ENCODE peak calls at places on chromosomes 4 and X, in seven cellular contexts. One of them, this sample, is unnamed.

GRCh38 chrX:38215141-38215540 is 5.5 kb downstream of the SRPX start:
- DNase-seq in H1: no peak
- DNase-seq in SK-N-SH: no peak
- DNase-seq in GM12878: no peak
- DNase-seq in K562: no peak
- DNase-seq in HCT116: no peak
- DNase-seq in HepG2: no peak
- DNase-seq in this sample: no peak

GRCh38 chrX:18875256-18875878 is 108.5 kb downstream of the PHKA2 start:
- DNase-seq in SK-N-SH: peak
- DNase-seq in GM12878: no peak
- DNase-seq in K562: no peak
- DNase-seq in H1: no peak
- DNase-seq in HCT116: no peak
- DNase-seq in HepG2: no peak
- DNase-seq in this sample: no peak

GRCh38 chrX:104098151-104098808 is 14.0 kb upstream of the ZCCHC18 start:
- DNase-seq in H1: no peak
- DNase-seq in HCT116: peak
- DNase-seq in GM12878: no peak
- DNase-seq in K562: peak
- DNase-seq in SK-N-SH: peak
- DNase-seq in HepG2: peak
- DNase-seq in this sample: peak

GRCh38 chrX:8036914-8037313 is 109.7 kb upstream of the PNPLA4 start:
- DNase-seq in H1: no peak
- DNase-seq in K562: no peak
- DNase-seq in SK-N-SH: no peak
- DNase-seq in GM12878: no peak
- DNase-seq in HCT116: no peak
- DNase-seq in HepG2: no peak
- DNase-seq in this sample: no peak

GRCh38 chrX:93875621-93876282 is 201.7 kb downstream of the FAM133A start:
- DNase-seq in SK-N-SH: no peak
- DNase-seq in HCT116: no peak
- DNase-seq in H1: no peak
- DNase-seq in HepG2: no peak
- DNase-seq in GM12878: no peak
- DNase-seq in K562: no peak
- DNase-seq in this sample: no peak

GRCh38 chr4:106587558-106587957 is 219.0 kb upstream of the GIMD1 start:
- DNase-seq in H1: no peak
- DNase-seq in HepG2: no peak
- DNase-seq in K562: no peak
- DNase-seq in HCT116: no peak
- DNase-seq in GM12878: no peak
- DNase-seq in SK-N-SH: no peak
- DNase-seq in this sample: no peak

GRCh38 chr4:2424581-2424980 is 5.8 kb downstream of the CFAP99 start:
- DNase-seq in HCT116: no peak
- DNase-seq in K562: no peak
- DNase-seq in SK-N-SH: no peak
- DNase-seq in HepG2: no peak
- DNase-seq in H1: no peak
- DNase-seq in GM12878: no peak
- DNase-seq in this sample: no peak

GRCh38 chr4:124061413-124061812 is 651.1 kb downstream of the ANKRD50 start:
- DNase-seq in K562: no peak
- DNase-seq in H1: no peak
- DNase-seq in HCT116: no peak
- DNase-seq in HepG2: no peak
- DNase-seq in GM12878: no peak
- DNase-seq in SK-N-SH: no peak
- DNase-seq in this sample: no peak

GRCh38 chr4:21290562-21290961 is 590.3 kb downstream of the PACRGL start:
- DNase-seq in H1: no peak
- DNase-seq in HCT116: no peak
- DNase-seq in SK-N-SH: no peak
- DNase-seq in K562: no peak
- DNase-seq in GM12878: no peak
- DNase-seq in HepG2: no peak
- DNase-seq in this sample: no peak

DNA sequence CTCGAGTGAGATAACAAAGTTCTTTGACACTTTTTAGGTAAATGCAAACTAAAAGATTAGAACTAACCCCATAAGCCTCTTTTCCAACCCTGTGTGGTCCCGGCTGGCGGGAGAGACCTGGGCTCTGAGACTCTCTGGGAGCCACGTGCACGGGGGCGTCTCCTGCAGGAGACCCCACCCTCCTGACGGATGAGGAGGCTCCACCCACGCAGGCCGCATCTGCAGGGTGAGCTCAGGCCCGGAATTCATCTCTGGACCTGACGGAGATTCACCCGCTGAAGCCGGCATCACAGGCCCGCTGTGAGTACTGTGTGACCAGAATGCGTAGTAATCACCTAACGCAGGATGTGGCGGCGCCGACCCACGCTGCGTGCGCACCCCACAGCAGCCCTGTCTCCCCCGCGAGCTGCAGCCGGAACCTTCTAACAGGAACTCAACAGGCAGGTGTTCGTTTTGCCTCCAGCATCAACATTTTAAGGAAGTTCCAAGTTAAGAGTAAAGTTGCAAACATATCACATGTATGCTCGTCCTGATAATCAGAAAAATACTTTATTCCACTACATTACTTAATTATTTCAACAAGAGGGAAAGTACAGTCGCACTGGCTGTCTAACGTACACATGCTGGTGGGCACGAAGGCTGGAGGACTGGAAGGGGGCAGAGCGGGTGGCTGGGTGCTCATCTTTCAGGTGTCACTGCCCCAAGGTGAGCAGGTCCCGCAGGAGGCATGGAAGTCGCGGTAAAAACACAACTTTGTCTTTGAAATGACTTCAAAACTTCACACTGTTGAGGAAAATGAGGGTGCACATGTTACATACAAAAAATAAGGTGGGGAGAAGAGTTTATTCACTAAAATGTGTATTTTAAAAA is 44.5 kb downstream of the FGFRL1 start:
- DNase-seq in HCT116: no peak
- DNase-seq in GM12878: no peak
- DNase-seq in K562: peak
- DNase-seq in HepG2: no peak
- DNase-seq in H1: no peak
- DNase-seq in SK-N-SH: peak
- DNase-seq in this sample: no peak
- TF ChIP-seq JUND in HCT116: no peak
- TF ChIP-seq JUND in GM12878: no peak
- TF ChIP-seq JUND in K562: no peak
- TF ChIP-seq JUND in HepG2: no peak
- TF ChIP-seq JUND in H1: no peak
- TF ChIP-seq JUND in SK-N-SH: no peak
- TF ChIP-seq JUND in this sample: no peak

DNA sequence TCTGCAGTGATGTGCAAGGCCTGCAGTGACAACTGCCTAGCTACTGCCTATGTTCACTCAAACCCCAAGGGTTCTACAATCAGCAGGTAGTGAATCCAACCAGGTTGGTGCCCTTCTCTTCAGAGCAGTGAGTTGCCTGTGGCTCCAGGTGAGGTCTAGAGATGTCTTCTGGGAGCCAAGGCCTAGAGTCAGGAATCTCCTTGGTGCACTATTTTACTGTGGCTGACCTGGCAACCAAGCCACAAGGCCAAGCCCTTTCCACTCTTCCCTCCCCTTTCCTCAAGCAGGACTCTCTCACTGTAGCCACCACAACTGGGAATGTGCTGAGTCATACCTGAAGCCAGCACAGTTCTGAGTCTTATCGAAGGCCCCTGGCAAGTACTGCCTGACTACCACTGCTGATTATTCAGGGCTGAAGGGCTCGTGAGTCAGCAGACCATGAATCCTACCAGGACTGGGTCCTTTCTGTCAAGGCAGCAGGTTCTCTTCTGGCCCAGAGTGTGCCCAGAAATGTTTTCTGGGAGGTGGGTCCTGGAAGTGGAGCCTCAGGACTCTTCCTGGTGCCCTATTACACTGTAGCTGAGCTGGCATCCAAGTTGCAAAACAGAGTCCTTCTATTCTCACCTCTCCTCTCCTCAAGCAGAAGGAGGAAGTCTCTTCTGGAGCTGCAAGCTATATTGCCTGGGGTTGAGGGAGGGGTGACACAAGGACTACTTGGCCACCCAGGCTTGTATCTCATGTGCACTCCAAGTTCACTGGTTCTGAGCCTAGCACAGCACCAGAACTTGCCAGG is 111.6 kb downstream of the BTC start:
- DNase-seq in HCT116: peak
- DNase-seq in SK-N-SH: no peak
- DNase-seq in H1: no peak
- DNase-seq in GM12878: no peak
- DNase-seq in K562: peak
- DNase-seq in HepG2: peak
- DNase-seq in this sample: no peak
- TF ChIP-seq JUND in HCT116: peak
- TF ChIP-seq JUND in SK-N-SH: peak
- TF ChIP-seq JUND in H1: no peak
- TF ChIP-seq JUND in GM12878: no peak
- TF ChIP-seq JUND in K562: peak
- TF ChIP-seq JUND in HepG2: no peak
- TF ChIP-seq JUND in this sample: no peak

GRCh38 chrX:118973389-118974087 is 880 bp upstream of the LONRF3 start:
- DNase-seq in GM12878: no peak
- DNase-seq in H1: no peak
- DNase-seq in HepG2: no peak
- DNase-seq in SK-N-SH: peak
- DNase-seq in K562: no peak
- DNase-seq in HCT116: no peak
- DNase-seq in this sample: no peak
- TF ChIP-seq JUND in GM12878: no peak
- TF ChIP-seq JUND in H1: no peak
- TF ChIP-seq JUND in HepG2: no peak
- TF ChIP-seq JUND in SK-N-SH: no peak
- TF ChIP-seq JUND in K562: no peak
- TF ChIP-seq JUND in HCT116: no peak
- TF ChIP-seq JUND in this sample: no peak

DNA sequence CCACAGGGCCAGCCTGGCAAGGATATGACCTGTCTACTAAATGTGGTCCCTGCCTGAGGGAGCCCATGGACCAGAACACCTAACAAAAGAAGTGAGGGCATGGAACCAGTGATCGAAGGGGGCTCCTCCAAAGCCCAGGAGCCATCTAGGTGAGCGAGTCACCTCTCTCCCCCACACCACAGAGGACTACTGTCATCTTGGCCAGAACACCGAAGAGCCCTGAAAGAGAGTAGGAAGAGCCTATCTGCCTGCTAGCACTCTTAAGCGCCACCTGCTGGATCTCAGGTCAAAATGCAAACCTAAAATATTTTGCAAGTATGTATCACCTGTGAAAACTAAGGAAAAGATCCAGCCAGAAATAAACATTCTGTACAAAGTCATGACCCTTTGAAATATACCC is 137.9 kb upstream of the ZXDB start:
- DNase-seq in GM12878: peak
- DNase-seq in H1: peak
- DNase-seq in HCT116: no peak
- DNase-seq in HepG2: peak
- DNase-seq in K562: peak
- DNase-seq in SK-N-SH: peak
- DNase-seq in this sample: peak
- TF ChIP-seq JUND in GM12878: no peak
- TF ChIP-seq JUND in H1: no peak
- TF ChIP-seq JUND in HCT116: no peak
- TF ChIP-seq JUND in HepG2: no peak
- TF ChIP-seq JUND in K562: no peak
- TF ChIP-seq JUND in SK-N-SH: no peak
- TF ChIP-seq JUND in this sample: no peak

GRCh38 chrX:65476564-65476963 is 58.0 kb downstream of the LAS1L start:
- DNase-seq in HCT116: no peak
- DNase-seq in HepG2: no peak
- DNase-seq in K562: no peak
- DNase-seq in GM12878: no peak
- DNase-seq in H1: no peak
- DNase-seq in SK-N-SH: no peak
- DNase-seq in this sample: no peak

GRCh38 chrX:65480960-65481359 is 53.6 kb downstream of the LAS1L start:
- DNase-seq in HCT116: no peak
- DNase-seq in HepG2: no peak
- DNase-seq in H1: no peak
- DNase-seq in SK-N-SH: no peak
- DNase-seq in K562: no peak
- DNase-seq in GM12878: no peak
- DNase-seq in this sample: no peak
- TF ChIP-seq JUND in HCT116: no peak
- TF ChIP-seq JUND in HepG2: no peak
- TF ChIP-seq JUND in H1: no peak
- TF ChIP-seq JUND in SK-N-SH: no peak
- TF ChIP-seq JUND in K562: no peak
- TF ChIP-seq JUND in GM12878: no peak
- TF ChIP-seq JUND in this sample: no peak

GRCh38 chrX:39438603-39439602 is 637.6 kb downstream of the MID1IP1 start:
- DNase-seq in HCT116: no peak
- DNase-seq in K562: no peak
- DNase-seq in H1: no peak
- DNase-seq in SK-N-SH: no peak
- DNase-seq in HepG2: no peak
- DNase-seq in GM12878: no peak
- DNase-seq in this sample: no peak
- TF ChIP-seq JUND in HCT116: no peak
- TF ChIP-seq JUND in K562: no peak
- TF ChIP-seq JUND in H1: no peak
- TF ChIP-seq JUND in SK-N-SH: no peak
- TF ChIP-seq JUND in HepG2: no peak
- TF ChIP-seq JUND in GM12878: no peak
- TF ChIP-seq JUND in this sample: no peak

GRCh38 chrX:152108527-152108926 is 29.9 kb downstream of the MAGEA10 start:
- DNase-seq in H1: no peak
- DNase-seq in SK-N-SH: no peak
- DNase-seq in K562: no peak
- DNase-seq in HCT116: no peak
- DNase-seq in HepG2: no peak
- DNase-seq in GM12878: no peak
- DNase-seq in this sample: no peak
- TF ChIP-seq JUND in H1: no peak
- TF ChIP-seq JUND in SK-N-SH: no peak
- TF ChIP-seq JUND in K562: no peak
- TF ChIP-seq JUND in HCT116: no peak
- TF ChIP-seq JUND in HepG2: no peak
- TF ChIP-seq JUND in GM12878: no peak
- TF ChIP-seq JUND in this sample: no peak